ENCODE peak calls at places on chromosomes 11 and 22, in five cellular contexts. I, V, B, U and D are unnamed samples.

GRCh38 chr11:66600219-66600923 is 7.4 kb downstream of the CCS start:
- DNase-seq in I (no peak), V (no peak), B (no peak), U (no peak), D (no peak)

GRCh38 chr22:44648821-44649566 is 53.0 kb upstream of the PRR5 start:
- DNase-seq in V (no peak), I (no peak), B (peak; percentile 21), U (no peak), D (no peak)

GRCh38 chr11:43866520-43866919 is 14.1 kb upstream of the ALKBH3 start:
- DNase-seq in U (no peak), B (no peak), V (no peak), I (no peak), D (no peak)

GRCh38 chr11:44017443-44018126 is 30.2 kb upstream of the ACCSL start:
- DNase-seq in V (no peak), B (peak; percentile 48), I (no peak), U (no peak), D (no peak)

GRCh38 chr11:78397398-78397797 is 20.2 kb downstream of the GAB2 start:
- DNase-seq in I (no peak), U (no peak), B (no peak), V (peak; percentile 70), D (no peak)

GRCh38 chr11:70826950-70827349 is 425.4 kb downstream of the SHANK2 start:
- DNase-seq in B (peak; percentile 29), V (no peak), U (no peak), I (no peak), D (no peak)

GRCh38 chr11:15770798-15771414 is 585.4 kb downstream of the SOX6 start:
- DNase-seq in B (peak; percentile 31), I (peak; percentile 57), U (peak; percentile 45), V (no peak), D (no peak)

GRCh38 chr22:31097941-31098632 is 9.3 kb downstream of the SELENOM start:
- DNase-seq in B (no peak), V (no peak), I (no peak), U (no peak), D (no peak)

GRCh38 chr11:72781313-72782080 is 12.3 kb downstream of the STARD10 start:
- DNase-seq in B (no peak), V (no peak), I (peak; percentile 67), U (peak; percentile 59), D (peak; percentile 61)

GRCh38 chr11:13277719-13278619 is at the start of gene BMAL1:
- DNase-seq in U (no peak), B (peak; percentile 38), I (no peak), V (no peak), D (peak; percentile 38)

GRCh38 chr11:68206211-68206610 is 6.9 kb downstream of the KMT5B start:
- DNase-seq in U (no peak), I (peak; percentile 74), B (no peak), V (no peak), D (no peak)

GRCh38 chr11:122869622-122870021 is 12.9 kb upstream of the JHY start:
- DNase-seq in I (no peak), B (no peak), U (no peak), V (no peak), D (no peak)

DNA sequence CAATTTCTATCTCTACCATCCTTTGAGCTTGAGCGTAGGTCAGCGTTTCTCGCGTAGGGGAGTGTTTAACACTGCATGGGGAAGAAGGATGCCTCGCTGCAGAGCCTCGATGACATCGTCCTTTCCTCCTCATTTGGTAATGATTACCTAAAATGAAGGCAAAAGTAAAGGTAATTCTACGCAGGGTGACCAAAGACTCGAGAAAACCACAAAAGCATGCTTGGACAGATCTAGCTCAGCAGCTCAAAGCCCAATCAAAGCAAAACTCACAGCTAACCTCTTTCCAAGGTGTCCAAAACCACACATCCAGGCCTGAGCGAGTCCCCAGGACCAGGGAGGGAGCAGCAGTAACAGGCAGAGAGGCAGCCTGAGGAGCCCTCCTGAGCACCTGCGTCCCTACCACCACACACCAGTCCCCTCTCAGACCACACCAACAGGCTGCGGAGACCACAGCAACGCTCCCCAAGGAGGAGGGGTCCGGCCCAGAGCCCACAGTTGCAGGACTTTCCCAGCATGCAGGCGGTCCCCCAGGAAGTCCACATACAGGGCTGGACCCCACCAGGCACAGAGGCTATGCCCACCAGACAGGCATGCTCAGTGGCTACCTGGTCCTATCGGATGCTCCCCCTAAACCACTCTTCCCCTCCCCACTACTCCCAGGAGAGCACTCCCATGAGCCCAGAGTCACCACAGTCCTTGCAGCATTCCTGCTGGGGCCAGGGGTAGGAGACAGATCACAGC is 3.3 kb downstream of the BRD1 start:
- DNase-seq in I (no peak), U (no peak), V (no peak), B (no peak), D (no peak)
- H3K36me3 ChIP-seq in I (peaks cover 28% of the 10 kb centered on the region), U (peaks cover 63% of the 10 kb centered on the region), V (peaks cover 32% of the 10 kb centered on the region), B (peaks cover 45% of the 10 kb centered on the region), D (peaks cover 34% of the 10 kb centered on the region)

GRCh38 chr11:64459609-64460008 is 100.6 kb downstream of the RPS6KA4 start:
- DNase-seq in V (no peak), U (no peak), B (no peak), I (no peak), D (no peak)
- H3K4me3 ChIP-seq in V (no peak overlapping the region), U (no peak overlapping the region), B (no peak overlapping the region), I (no peak overlapping the region), D (no peak overlapping the region)

GRCh38 chr22:17106785-17107546 is 14.2 kb downstream of the TMEM121B start:
- DNase-seq in I (no peak), V (no peak), U (no peak), B (no peak), D (no peak)

GRCh38 chr22:17106161-17106784 is 14.9 kb downstream of the TMEM121B start:
- DNase-seq in U (no peak), B (no peak), V (no peak), I (no peak), D (no peak)

GRCh38 chr22:17109113-17109865 is 11.9 kb downstream of the TMEM121B start:
- DNase-seq in I (no peak), U (no peak), B (no peak), V (no peak), D (no peak)

GRCh38 chr22:17108256-17109112 is 12.7 kb downstream of the TMEM121B start:
- DNase-seq in I (no peak), U (no peak), V (no peak), B (no peak), D (no peak)

DNA sequence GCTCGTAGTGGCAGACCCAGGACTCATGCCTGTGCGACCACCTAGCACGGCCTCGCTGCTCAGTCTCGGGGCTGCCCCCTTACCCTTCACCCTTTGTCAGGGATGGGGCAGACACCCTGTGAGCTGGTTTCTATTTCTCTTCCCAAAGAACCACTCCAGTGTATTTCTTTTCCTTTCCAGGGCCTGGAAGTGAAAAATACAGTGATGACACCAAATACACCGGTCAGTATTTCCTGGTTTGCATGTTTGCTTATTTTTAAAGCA is 13.7 kb downstream of the TMEM121B start:
- DNase-seq in B (no peak), I (no peak), V (no peak), U (no peak), D (no peak)
- H3K36me3 ChIP-seq in B (peaks cover 65% of the 10 kb centered on the region), I (no peaks in the 10 kb centered on the region), V (peaks cover 11% of the 10 kb centered on the region), U (no peaks in the 10 kb centered on the region), D (peaks cover 63% of the 10 kb centered on the region)

DNA sequence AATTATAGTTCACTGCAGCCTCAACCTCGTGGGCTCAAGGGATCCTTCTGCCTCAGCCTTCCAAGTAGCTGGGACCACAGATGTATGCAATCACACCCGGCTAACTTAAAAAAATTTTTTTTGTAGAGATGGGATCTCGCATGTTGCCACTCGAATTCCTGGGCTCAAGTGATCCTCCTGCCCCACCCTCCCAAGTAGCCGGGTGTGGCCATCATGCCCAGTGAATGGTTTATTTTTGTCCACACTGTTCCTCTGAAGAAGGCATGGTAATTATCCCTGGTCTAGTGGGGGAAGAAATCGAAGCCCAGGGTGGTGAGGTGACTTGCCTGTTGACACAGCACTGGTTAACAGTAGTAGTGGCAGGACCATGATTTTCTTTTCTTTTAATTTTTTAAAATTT is 1.9 kb downstream of the SAC3D1 start:
- DNase-seq in V (no peak), B (no peak), I (no peak), U (no peak), D (no peak)
- H3K4me3 ChIP-seq in V (no peak overlapping the region), B (no peak overlapping the region), I (no peak overlapping the region), U (no peak overlapping the region), D (no peak overlapping the region)

DNA sequence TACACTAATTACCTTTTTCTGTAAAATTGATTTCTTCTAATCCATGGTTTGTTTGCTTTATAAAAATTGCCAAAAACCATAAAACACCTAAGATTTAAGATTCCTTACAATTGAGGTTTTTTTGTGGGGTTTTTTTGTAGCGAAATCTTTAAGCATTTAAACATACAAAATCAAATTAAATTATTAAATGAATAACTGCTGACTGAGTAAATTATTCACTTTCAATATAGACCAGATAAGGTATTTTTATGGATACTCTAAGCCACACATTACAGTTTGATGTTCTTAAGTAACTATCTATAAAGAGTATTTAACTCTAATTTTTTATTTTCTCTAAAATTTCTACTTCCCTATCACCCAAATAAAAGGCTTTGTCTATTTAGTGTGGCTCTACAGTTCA is 55.5 kb downstream of the PIK3C2A start:
- DNase-seq in B (no peak), U (no peak), V (no peak), I (no peak), D (no peak)
- H3K36me3 ChIP-seq in B (no peaks in the 10 kb centered on the region), U (no peaks in the 10 kb centered on the region), V (peaks cover 2% of the 10 kb centered on the region), I (peaks cover 6% of the 10 kb centered on the region), D (peaks cover 8% of the 10 kb centered on the region)

GRCh38 chr11:6648505-6648904 is 7.1 kb downstream of the DCHS1 start:
- DNase-seq in B (no peak), I (no peak), V (no peak), U (no peak), D (no peak)

GRCh38 chr11:6647282-6647679 is 8.3 kb downstream of the DCHS1 start:
- DNase-seq in B (no peak), U (no peak), V (no peak), I (no peak), D (no peak)

GRCh38 chr11:6646040-6646439 is 9.6 kb downstream of the DCHS1 start:
- DNase-seq in I (no peak), U (no peak), B (peak; percentile 44), V (no peak), D (no peak)

GRCh38 chr11:6647836-6648235 is 7.8 kb downstream of the DCHS1 start:
- DNase-seq in B (no peak), I (no peak), U (no peak), V (no peak), D (no peak)

GRCh38 chr11:6646631-6647281 is 8.9 kb downstream of the DCHS1 start:
- DNase-seq in U (peak; percentile 23), I (no peak), B (no peak), V (peak; percentile 61), D (no peak)
- H3K4me3 ChIP-seq in U (no peak overlapping the region), I (no peak overlapping the region), B (no peak overlapping the region), V (no peak overlapping the region), D (peak overlapping the region; percentile 7)

DNA sequence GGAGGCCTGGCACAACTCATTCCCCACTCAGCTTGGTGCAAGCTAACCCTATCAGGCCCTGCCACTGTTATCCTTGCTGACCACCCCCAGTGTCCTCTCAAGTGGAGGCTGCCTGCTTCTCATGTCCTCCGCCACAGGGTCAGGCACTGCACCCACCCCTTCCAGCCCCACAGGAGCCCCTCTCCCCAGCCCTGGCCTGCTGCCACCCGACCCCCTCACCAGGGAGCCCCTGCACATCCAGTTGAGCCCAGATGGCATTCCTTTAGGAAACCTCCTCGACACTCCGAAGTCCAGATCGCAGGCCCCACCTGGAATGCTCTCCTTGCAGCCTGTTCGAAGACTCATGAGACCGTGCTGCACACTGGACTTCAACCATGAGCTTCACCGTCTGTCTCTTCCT is 28.0 kb upstream of the IL17RA start:
- DNase-seq in I (no peak), B (no peak), U (no peak), V (no peak), D (no peak)
- H3K36me3 ChIP-seq in I (no peaks in the 10 kb centered on the region), B (no peaks in the 10 kb centered on the region), U (no peaks in the 10 kb centered on the region), V (no peaks in the 10 kb centered on the region), D (no peaks in the 10 kb centered on the region)